ENCODE peak calls at places on chromosomes 6 and 20, in ten cellular contexts. I, C, H, W, F, S, E, B, Z and T are unnamed samples.

GRCh38 chr6:33417127-33417902 is 592 bp downstream of the CUTA start:
- DNase-seq in W (no peak), B (no peak), Z (peak; percentile 74), E (peak; percentile 82), H (no peak), S (peak; percentile 92), I (no peak), C (no peak), F (no peak), T (no peak)

GRCh38 chr20:25867776-25868649 is 171.4 kb upstream of the ZNF337 start:
- DNase-seq in S (peak; percentile 79), F (peak; percentile 81), E (peak; percentile 83), H (no peak), B (peak; percentile 64), Z (peak; percentile 86), W (peak; percentile 85), C (peak; percentile 94), I (peak; percentile 64), T (peak; percentile 78)

GRCh38 chr20:61985096-61985495 is 80.6 kb downstream of the TAF4 start:
- DNase-seq in F (no peak), S (no peak), B (no peak), E (no peak), Z (no peak), C (no peak), W (no peak), H (no peak), I (no peak), T (no peak)

GRCh38 chr20:56629464-56630085 is 469 bp downstream of the TFAP2C start:
- DNase-seq in H (no peak), S (peak; percentile 49), I (no peak), F (no peak), E (no peak), C (no peak), B (no peak), W (no peak), Z (peak; percentile 55), T (no peak)

GRCh38 chr6:30263734-30264133 is 50.5 kb upstream of the TRIM26 start:
- DNase-seq in Z (peak; percentile 71), F (no peak), I (no peak), S (peak; percentile 89), C (no peak), H (no peak), E (peak; percentile 56), W (no peak), B (no peak), T (no peak)

GRCh38 chr6:96466149-96466863 is 55.3 kb upstream of the UFL1 start:
- DNase-seq in B (no peak), H (no peak), I (no peak), Z (peak; percentile 8), C (no peak), S (no peak), E (no peak), F (no peak), W (no peak), T (no peak)

GRCh38 chr6:162200945-162201692 is 526.4 kb downstream of the PRKN start:
- DNase-seq in E (no peak), B (no peak), H (no peak), I (no peak), S (no peak), W (no peak), F (no peak), Z (no peak), C (no peak), T (no peak)

GRCh38 chr20:49666906-49667305 is 46.8 kb downstream of the B4GALT5 start:
- DNase-seq in S (no peak), F (no peak), W (no peak), H (no peak), B (no peak), E (no peak), Z (no peak), C (no peak), I (no peak), T (no peak)

GRCh38 chr20:5877128-5877527 is 73.2 kb downstream of the TRMT6 start:
- DNase-seq in Z (no peak), H (no peak), S (no peak), I (no peak), F (no peak), B (no peak), E (no peak), W (no peak), C (no peak), T (no peak)

GRCh38 chr6:13053080-13053479 is 275.3 kb downstream of the TBC1D7 start:
- DNase-seq in Z (no peak), E (no peak), W (no peak), I (no peak), F (no peak), S (no peak), B (no peak), H (no peak), C (peak; percentile 70), T (no peak)

GRCh38 chr20:63552481-63553249 is 1.3 kb upstream of the FNDC11 start:
- DNase-seq in W (no peak), E (no peak), C (no peak), F (no peak), S (peak; percentile 16), I (no peak), B (no peak), H (no peak), Z (no peak), T (no peak)

GRCh38 chr20:48752963-48753362 is 74.8 kb downstream of the PREX1 start:
- DNase-seq in I (no peak), W (no peak), E (no peak), H (no peak), S (no peak), Z (no peak), B (no peak), F (no peak), C (no peak), T (no peak)

GRCh38 chr20:54629632-54630031 is 154.2 kb downstream of the DOK5 start:
- DNase-seq in C (no peak), E (no peak), F (no peak), Z (no peak), B (no peak), W (no peak), S (no peak), I (no peak), H (no peak), T (no peak)

GRCh38 chr6:105001906-105002305 is 45.0 kb downstream of the LIN28B start:
- DNase-seq in F (no peak), W (no peak), E (no peak), Z (no peak), C (no peak), S (no peak), H (no peak), B (no peak), I (no peak), T (no peak)

GRCh38 chr20:50915424-50915823 is 15.8 kb downstream of the ADNP start:
- DNase-seq in I (no peak), C (no peak), F (no peak), Z (peak; percentile 19), W (no peak), E (no peak), S (peak; percentile 85), H (no peak), B (no peak), T (no peak)

GRCh38 chr6:24930386-24930785 is 5.4 kb downstream of the RIPOR2 start:
- DNase-seq in C (no peak), E (no peak), S (peak; percentile 53), Z (peak; percentile 79), H (no peak), I (no peak), B (no peak), F (no peak), W (no peak), T (no peak)

GRCh38 chr20:8527998-8528397 is 395.9 kb downstream of the PLCB1 start:
- DNase-seq in S (peak; percentile 90), W (no peak), I (no peak), E (peak; percentile 16), F (no peak), C (no peak), B (no peak), Z (peak; percentile 60), H (no peak), T (no peak)

GRCh38 chr20:51831891-51832675 is 29.8 kb upstream of the SALL4 start:
- DNase-seq in F (no peak), C (no peak), B (no peak), S (peak; percentile 59), W (no peak), H (no peak), Z (no peak), I (no peak), E (no peak), T (no peak)

GRCh38 chr6:27672113-27672799 is 199.4 kb upstream of the ZNF184 start:
- DNase-seq in W (no peak), H (peak; percentile 77), I (no peak), Z (peak; percentile 77), S (peak; percentile 77), B (peak; percentile 14), E (no peak), F (peak; percentile 89), C (no peak), T (no peak)

GRCh38 chr6:5162401-5162800 is 77.3 kb downstream of the PPP1R3G start:
- DNase-seq in H (no peak), B (no peak), Z (no peak), C (no peak), I (no peak), E (no peak), F (no peak), S (no peak), W (no peak), T (no peak)

GRCh38 chr20:32522775-32523612 is 62.1 kb downstream of the NOL4L start:
- DNase-seq in B (no peak), I (peak; percentile 5), F (no peak), C (no peak), W (no peak), E (no peak), H (peak; percentile 47), Z (no peak), S (peak; percentile 31), T (peak; percentile 31)

GRCh38 chr6:116385462-116385807 is 14.7 kb downstream of the DSE start:
- DNase-seq in E (peak; percentile 41), C (no peak), I (no peak), F (no peak), W (no peak), Z (peak; percentile 65), H (no peak), B (no peak), S (peak; percentile 68), T (no peak)

GRCh38 chr20:35301426-35301825 is 9.2 kb upstream of the FAM83C start:
- DNase-seq in H (no peak), Z (peak; percentile 31), E (no peak), W (no peak), C (no peak), F (no peak), S (peak; percentile 53), I (no peak), B (no peak), T (no peak)

GRCh38 chr20:42219005-42219404 is 600.8 kb upstream of the CHD6 start:
- DNase-seq in S (no peak), C (no peak), F (no peak), I (no peak), B (no peak), H (no peak), Z (no peak), W (no peak), E (no peak), T (no peak)

GRCh38 chr20:2179233-2179580 is 77.6 kb downstream of the STK35 start:
- DNase-seq in W (peak; percentile 34), B (no peak), Z (no peak), S (no peak), E (no peak), H (no peak), F (no peak), C (no peak), I (no peak), T (no peak)

GRCh38 chr6:134657751-134658522 is 292.0 kb downstream of the ALDH8A1 start:
- DNase-seq in C (no peak), F (no peak), B (no peak), I (no peak), W (no peak), S (peak; percentile 16), Z (no peak), E (no peak), H (no peak), T (no peak)

GRCh38 chr6:79719248-79719975 is 88.3 kb downstream of the SH3BGRL2 start:
- DNase-seq in I (no peak), S (peak; percentile 90), B (no peak), C (no peak), H (no peak), F (no peak), Z (peak; percentile 54), E (peak; percentile 22), W (no peak), T (no peak)